ENCODE peak calls at places on chromosomes 7 and 10, in six cellular contexts. J is fibroblast of villous mesenchyme, T is NCI-H2081 treated with DMSO at 0.1 percent for 48 hours, Z is lower lobe of right lung, A is OCI-M1, K is HEK293T. Q is an unnamed sample.

GRCh38 chr7:100875356-100875751 is 451 bp downstream of the SRRT start:
- DNase-seq in J (peak), T (no peak), Z (no peak), A (peak), K (no peak), Q (no peak)

GRCh38 chr10:8283986-8284385 is 229.5 kb downstream of the GATA3 start:
- DNase-seq in J (peak), T (no peak), Z (no peak), A (no peak), K (no peak), Q (no peak)

GRCh38 chr10:72261323-72262018 is 12.3 kb upstream of the DDIT4 start:
- DNase-seq in J (peak), T (no peak), Z (no peak), A (peak), K (no peak), Q (no peak)

GRCh38 chr10:97849101-97849490 is 547 bp upstream of the GOLGA7B start:
- DNase-seq in J (no peak), T (no peak), Z (no peak), A (no peak), K (no peak), Q (peak)

GRCh38 chr10:63976538-63976937 is 455.3 kb downstream of the REEP3 start:
- DNase-seq in J (peak), T (no peak), Z (peak), A (peak), K (peak), Q (no peak)

GRCh38 chr7:26987338-26987737 is 108.5 kb downstream of the HOXA1 start:
- DNase-seq in J (no peak), T (no peak), Z (no peak), A (no peak), K (no peak), Q (no peak)

GRCh38 chr7:153859239-153859638 is 193.0 kb upstream of the DPP6 start:
- DNase-seq in J (no peak), T (no peak), Z (no peak), A (no peak), K (no peak), Q (no peak)

GRCh38 chr7:117830422-117830954 is 42.8 kb downstream of the CTTNBP2 start:
- DNase-seq in J (peak), T (no peak), Z (no peak), A (peak), K (no peak), Q (no peak)

GRCh38 chr10:124632064-124632531 is 112.1 kb downstream of the FAM53B start:
- DNase-seq in J (peak), T (peak), Z (peak), A (peak), K (no peak), Q (peak)

GRCh38 chr7:51592822-51593221 is 276.2 kb upstream of the COBL start:
- DNase-seq in J (no peak), T (no peak), Z (no peak), A (no peak), K (no peak), Q (no peak)

GRCh38 chr10:48838830-48839229 is 100.8 kb downstream of the LRRC18 start:
- DNase-seq in J (no peak), T (no peak), Z (no peak), A (no peak), K (no peak), Q (no peak)

Q was measured in left lung.